ENCODE peak calls at places on chromosomes 5 and 9, in nine cellular contexts. E is erythroblast; M is GM13977; Q is activated CD4-positive, alpha-beta memory T cell treated with anti-CD3 and anti-CD28 coated beads for 36 hours; F is AG09319; W is MV-4-11; U is lower lobe of right lung; X is SW480; P is memory B cell. L is an unnamed sample.

GRCh38 chr9:132885691-132886357 is 7.1 kb downstream of the SPACA9 start:
- DNase-seq in E (no peak), M (no peak), Q (no peak), F (no peak), W (peak), U (peak), X (no peak), P (no peak), L (no peak)

GRCh38 chr5:115624994-115625393 is 842 bp downstream of the TMED7 start:
- DNase-seq in E (peak), M (no peak), Q (no peak), F (no peak), W (no peak), U (no peak), X (no peak), P (no peak), L (no peak)

GRCh38 chr5:54305737-54306136 is 4.6 kb downstream of the ARL15 start:
- DNase-seq in E (no peak), M (no peak), Q (no peak), F (no peak), W (no peak), U (no peak), X (no peak), P (no peak), L (no peak)

GRCh38 chr5:1526151-1526631 is 2.4 kb upstream of the LPCAT1 start:
- DNase-seq in E (no peak), M (no peak), Q (no peak), F (no peak), W (no peak), U (peak), X (no peak), P (no peak), L (no peak)

GRCh38 chr5:160023883-160024635 is 15.1 kb downstream of the TTC1 start:
- DNase-seq in E (no peak), M (no peak), Q (no peak), F (no peak), W (no peak), U (no peak), X (no peak), P (no peak), L (no peak)

GRCh38 chr5:154698681-154699275 is 56.4 kb upstream of the LARP1 start:
- DNase-seq in E (no peak), M (no peak), Q (no peak), F (no peak), W (no peak), U (no peak), X (no peak), P (no peak), L (no peak)

GRCh38 chr9:31388660-31389059 is 995.8 kb upstream of the ACO1 start:
- DNase-seq in E (no peak), M (no peak), Q (no peak), F (no peak), W (no peak), U (no peak), X (no peak), P (no peak), L (no peak)

GRCh38 chr5:151772029-151772867 is 494 bp downstream of the G3BP1 start:
- DNase-seq in E (peak), M (peak), Q (peak), F (no peak), W (peak), U (peak), X (peak), P (peak), L (peak)

GRCh38 chr5:90170231-90170630 is 239.3 kb downstream of the CETN3 start:
- DNase-seq in E (no peak), M (no peak), Q (no peak), F (no peak), W (no peak), U (no peak), X (no peak), P (no peak), L (no peak)

GRCh38 chr9:137619240-137620090 is 660 bp downstream of the EHMT1 start:
- DNase-seq in E (peak), M (peak), Q (peak), F (no peak), W (peak), U (peak), X (peak), P (no peak), L (peak)

GRCh38 chr9:105243015-105243686 is 1.3 kb upstream of the SLC44A1 start:
- DNase-seq in E (peak), M (no peak), Q (no peak), F (no peak), W (peak), U (no peak), X (peak), P (no peak), L (no peak)

GRCh38 chr5:29794146-29794787 is 1399.2 kb upstream of the CDH6 start:
- DNase-seq in E (peak), M (no peak), Q (no peak), F (no peak), W (no peak), U (no peak), X (no peak), P (no peak), L (no peak)

GRCh38 chr9:14097215-14097614 is 216.7 kb downstream of the NFIB start:
- DNase-seq in E (no peak), M (no peak), Q (no peak), F (no peak), W (no peak), U (no peak), X (no peak), P (no peak), L (no peak)

GRCh38 chr9:87075537-87075936 is 128.2 kb upstream of the GAS1 start:
- DNase-seq in E (no peak), M (no peak), Q (no peak), F (no peak), W (no peak), U (no peak), X (no peak), P (no peak), L (no peak)

GRCh38 chr5:10987881-10988504 is 227.0 kb upstream of the DAP start:
- DNase-seq in E (peak), M (peak), Q (peak), F (no peak), W (peak), U (peak), X (peak), P (peak), L (peak)

GRCh38 chr9:118222375-118222774 is 518.2 kb downstream of the TLR4 start:
- DNase-seq in E (no peak), M (no peak), Q (no peak), F (no peak), W (no peak), U (no peak), X (peak), P (no peak), L (peak)

GRCh38 chr5:56259002-56259511 is 25.9 kb upstream of the ANKRD55 start:
- DNase-seq in E (no peak), M (peak), Q (no peak), F (peak), W (peak), U (no peak), X (no peak), P (no peak), L (no peak)

GRCh38 chr9:34997375-34997774 is 7.8 kb downstream of the DNAJB5 start:
- DNase-seq in E (no peak), M (no peak), Q (no peak), F (no peak), W (no peak), U (no peak), X (no peak), P (no peak), L (no peak)

GRCh38 chr5:36593867-36594266 is 12.5 kb upstream of the SLC1A3 start:
- DNase-seq in E (no peak), M (no peak), Q (no peak), F (no peak), W (peak), U (no peak), X (no peak), P (no peak), L (no peak)

GRCh38 chr5:135880278-135880677 is 15.4 kb downstream of the IL9 start:
- DNase-seq in E (peak), M (peak), Q (peak), F (no peak), W (no peak), U (no peak), X (peak), P (no peak), L (no peak)

GRCh38 chr5:20617876-20618275 is 629.9 kb upstream of the CDH18 start:
- DNase-seq in E (no peak), M (no peak), Q (no peak), F (no peak), W (no peak), U (no peak), X (no peak), P (no peak), L (no peak)

GRCh38 chr9:107929439-107929838 is 439.9 kb upstream of the KLF4 start:
- DNase-seq in E (no peak), M (no peak), Q (no peak), F (no peak), W (peak), U (peak), X (no peak), P (no peak), L (no peak)

GRCh38 chr5:116531635-116532034 is 43.0 kb downstream of the SEMA6A start:
- DNase-seq in E (no peak), M (no peak), Q (no peak), F (no peak), W (no peak), U (no peak), X (no peak), P (no peak), L (no peak)

GRCh38 chr5:77770293-77771005 is 5.7 kb downstream of the TBCA start:
- DNase-seq in E (no peak), M (no peak), Q (peak), F (no peak), W (no peak), U (no peak), X (no peak), P (no peak), L (no peak)

GRCh38 chr5:37717613-37718431 is 122.0 kb downstream of the GDNF start:
- DNase-seq in E (no peak), M (no peak), Q (no peak), F (no peak), W (no peak), U (peak), X (peak), P (no peak), L (peak)

GRCh38 chr9:4126184-4126865 is 173.5 kb downstream of the GLIS3 start:
- DNase-seq in E (no peak), M (no peak), Q (no peak), F (no peak), W (no peak), U (no peak), X (no peak), P (no peak), L (no peak)

GRCh38 chr9:131167146-131167692 is 41.8 kb downstream of the NUP214 start:
- DNase-seq in E (no peak), M (no peak), Q (no peak), F (no peak), W (no peak), U (no peak), X (no peak), P (no peak), L (no peak)

GRCh38 chr5:179827684-179828083 is 7.0 kb downstream of the SQSTM1 start:
- DNase-seq in E (no peak), M (no peak), Q (peak), F (no peak), W (peak), U (peak), X (peak), P (no peak), L (no peak)

GRCh38 chr5:56802235-56802634 is 13.1 kb upstream of the MAP3K1 start:
- DNase-seq in E (no peak), M (no peak), Q (no peak), F (no peak), W (no peak), U (no peak), X (no peak), P (no peak), L (no peak)

GRCh38 chr5:97044057-97044456 is 98.4 kb downstream of the LIX1 start:
- DNase-seq in E (no peak), M (no peak), Q (no peak), F (no peak), W (no peak), U (no peak), X (peak), P (no peak), L (no peak)

GRCh38 chr9:38160613-38161215 is 91.7 kb upstream of the SHB start:
- DNase-seq in E (peak), M (peak), Q (peak), F (peak), W (peak), U (peak), X (peak), P (peak), L (peak)

GRCh38 chr5:35186749-35187148 is 43.5 kb downstream of the PRLR start:
- DNase-seq in E (no peak), M (no peak), Q (no peak), F (no peak), W (no peak), U (no peak), X (no peak), P (no peak), L (no peak)

GRCh38 chr5:68260455-68260854 is 44.9 kb downstream of the PIK3R1 start:
- DNase-seq in E (no peak), M (no peak), Q (no peak), F (no peak), W (peak), U (no peak), X (no peak), P (no peak), L (no peak)

GRCh38 chr9:76985581-76985980 is 33.9 kb upstream of the FOXB2 start:
- DNase-seq in E (no peak), M (no peak), Q (no peak), F (no peak), W (peak), U (no peak), X (no peak), P (no peak), L (no peak)

GRCh38 chr5:92548351-92548750 is 1032.7 kb downstream of the NR2F1-AS1 start:
- DNase-seq in E (no peak), M (no peak), Q (no peak), F (no peak), W (no peak), U (no peak), X (no peak), P (no peak), L (no peak)

GRCh38 chr9:91186311-91187101 is 175.2 kb downstream of the AUH start:
- DNase-seq in E (peak), M (no peak), Q (peak), F (no peak), W (peak), U (no peak), X (no peak), P (no peak), L (no peak)